ENCODE peak calls at places on chromosomes 13 and 19, in ten cellular contexts. C, B, I, U, O, H, Q, X, J and F are unnamed samples.

GRCh38 chr13:90105881-90106496 is 1241.5 kb upstream of the MIR17HG start:
- DNase-seq in C (no peak), X (peak; percentile 7), J (no peak), U (peak; percentile 36), Q (peak; percentile 19), H (no peak), O (no peak), B (no peak), I (no peak), F (no peak)

GRCh38 chr19:41443813-41444455 is 978 bp downstream of the ERICH4 start:
- DNase-seq in B (no peak), H (no peak), J (no peak), X (no peak), Q (no peak), C (no peak), U (no peak), I (no peak), O (no peak), F (no peak)

GRCh38 chr19:14310055-14310454 is 71.2 kb upstream of the ADGRE5 start:
- DNase-seq in H (no peak), B (no peak), O (no peak), C (no peak), J (no peak), U (no peak), Q (no peak), I (no peak), X (no peak), F (no peak)

GRCh38 chr19:1860133-1860775 is 3.1 kb downstream of the KLF16 start:
- DNase-seq in I (peak; percentile 45), H (peak; percentile 84), X (peak; percentile 75), J (no peak), O (no peak), C (peak; percentile 43), Q (peak; percentile 54), B (peak; percentile 54), U (no peak), F (no peak)

GRCh38 chr19:4578552-4579248 is 19.2 kb upstream of the SEMA6B start:
- DNase-seq in X (no peak), B (no peak), U (no peak), C (no peak), Q (no peak), I (no peak), J (no peak), O (no peak), H (no peak), F (no peak)

GRCh38 chr13:30429721-30430694 is 7.7 kb downstream of the UBE2L5 start:
- DNase-seq in C (no peak), J (no peak), U (peak; percentile 83), I (peak; percentile 26), B (no peak), Q (peak; percentile 79), O (peak; percentile 50), H (no peak), X (peak; percentile 95), F (no peak)

GRCh38 chr13:33111414-33112110 is 95.3 kb downstream of the KL start:
- DNase-seq in Q (peak; percentile 66), I (no peak), B (no peak), H (no peak), U (no peak), O (no peak), C (no peak), J (no peak), X (peak; percentile 83), F (no peak)

GRCh38 chr19:30685601-30686000 is 313.4 kb downstream of the ZNF536 start:
- DNase-seq in H (no peak), J (no peak), C (no peak), I (no peak), Q (no peak), O (no peak), B (no peak), X (no peak), U (no peak), F (no peak)

GRCh38 chr13:112638919-112639318 is 50.9 kb upstream of the ATP11A start:
- DNase-seq in U (no peak), I (no peak), X (no peak), H (no peak), O (no peak), B (no peak), C (no peak), Q (no peak), J (no peak), F (no peak)

GRCh38 chr19:39430675-39431593 is 4.8 kb downstream of the RPS16 start:
- DNase-seq in U (peak; percentile 96), C (no peak), X (peak; percentile 98), Q (peak; percentile 98), O (peak; percentile 88), J (peak; percentile 42), I (peak; percentile 86), H (peak; percentile 61), B (peak; percentile 72), F (no peak)

GRCh38 chr19:416416-416815 is 7.5 kb upstream of the C2CD4C start:
- DNase-seq in C (no peak), I (no peak), X (no peak), Q (no peak), J (no peak), H (peak; percentile 8), U (no peak), O (no peak), B (no peak), F (no peak)

GRCh38 chr19:19081642-19082151 is 17.9 kb downstream of the SLC25A42 start:
- DNase-seq in X (peak; percentile 59), B (no peak), C (no peak), O (no peak), I (no peak), Q (no peak), U (no peak), H (no peak), J (no peak), F (no peak)

GRCh38 chr13:51761638-51762350 is 42.2 kb downstream of the DHRS12 start:
- DNase-seq in O (no peak), I (no peak), X (peak; percentile 55), C (no peak), B (no peak), Q (no peak), H (no peak), U (no peak), J (no peak), F (no peak)

GRCh38 chr13:51912091-51912490 is 50.3 kb downstream of the CCDC70 start:
- DNase-seq in I (no peak), Q (no peak), O (no peak), C (no peak), J (no peak), U (no peak), H (no peak), B (no peak), X (no peak), F (peak; percentile 22)

GRCh38 chr13:60511637-60512036 is 114.6 kb downstream of the TDRD3 start:
- DNase-seq in O (no peak), H (no peak), B (no peak), C (no peak), X (no peak), U (no peak), J (no peak), I (no peak), Q (no peak), F (no peak)

GRCh38 chr13:76732367-76732766 is 153.8 kb downstream of the KCTD12 start:
- DNase-seq in Q (no peak), J (no peak), X (no peak), B (no peak), U (no peak), O (no peak), I (no peak), H (no peak), C (no peak), F (no peak)

GRCh38 chr19:35776102-35776788 is 881 bp downstream of the ARHGAP33 start:
- DNase-seq in X (no peak), J (no peak), O (no peak), C (no peak), B (no peak), H (no peak), I (no peak), U (no peak), Q (no peak), F (no peak)

GRCh38 chr13:113457510-113457909 is 4.2 kb upstream of the ADPRHL1 start:
- DNase-seq in I (no peak), B (no peak), C (no peak), H (no peak), Q (no peak), J (no peak), X (no peak), U (no peak), O (no peak), F (no peak)

GRCh38 chr13:97148894-97149293 is 73.2 kb upstream of the MBNL2 start:
- DNase-seq in O (no peak), Q (no peak), I (no peak), X (no peak), U (peak; percentile 4), B (no peak), H (no peak), C (no peak), J (no peak), F (no peak)